ENCODE peak calls at places on chromosome 7, in five cellular contexts. O, W, V, T and F are unnamed samples.

GRCh38 chr7:121083790-121084251 is 95.3 kb downstream of the CPED1 start:
- DNase-seq in T (no peak), V (no peak), O (no peak), W (no peak), F (no peak)

GRCh38 chr7:124720195-124720594 is 45.4 kb downstream of the GPR37 start:
- DNase-seq in V (peak; percentile 40), W (no peak), O (peak; percentile 2), T (no peak), F (no peak)

GRCh38 chr7:140595468-140596147 is 45.0 kb downstream of the DENND2A start:
- DNase-seq in V (peak; percentile 16), W (no peak), O (no peak), T (no peak), F (no peak)

GRCh38 chr7:3404490-3404889 is 103.4 kb downstream of the SDK1 start:
- DNase-seq in W (no peak), T (no peak), V (no peak), O (no peak), F (no peak)

GRCh38 chr7:25297231-25297630 is 68.9 kb upstream of the NPVF start:
- DNase-seq in W (no peak), O (no peak), V (no peak), T (no peak), F (no peak)

GRCh38 chr7:158753900-158754299 is 49.3 kb upstream of the NCAPG2 start:
- DNase-seq in T (no peak), W (no peak), V (no peak), O (no peak), F (no peak)

GRCh38 chr7:11709240-11709639 is 122.8 kb downstream of the THSD7A start:
- DNase-seq in W (no peak), O (no peak), T (no peak), V (no peak), F (no peak)

GRCh38 chr7:2495402-2496309 is 19.5 kb upstream of the GRIFIN start:
- DNase-seq in O (no peak), T (no peak), V (no peak), W (no peak), F (no peak)

GRCh38 chr7:90421648-90422047 is 18.4 kb downstream of the CLDN12 start:
- DNase-seq in V (no peak), O (no peak), T (no peak), W (no peak), F (no peak)

GRCh38 chr7:155921086-155921803 is 109.0 kb upstream of the SHH start:
- DNase-seq in T (no peak), O (no peak), V (no peak), W (no peak), F (no peak)

GRCh38 chr7:1567082-1567771 is 2.6 kb downstream of the PSMG3 start:
- DNase-seq in W (peak; percentile 51), V (no peak), T (no peak), O (no peak), F (peak; percentile 66)

GRCh38 chr7:1611708-1612241 is 41.9 kb upstream of the PSMG3 start:
- DNase-seq in W (no peak), V (no peak), T (no peak), O (no peak), F (peak; percentile 36)

GRCh38 chr7:80699656-80700318 is 61.3 kb downstream of the CD36 start:
- DNase-seq in W (no peak), T (no peak), O (no peak), V (no peak), F (no peak)

GRCh38 chr7:35755711-35756110 is 45.1 kb upstream of the SEPTIN7 start:
- DNase-seq in V (no peak), T (no peak), O (no peak), W (no peak), F (no peak)

GRCh38 chr7:27600247-27600646 is 62.4 kb downstream of the HIBADH start:
- DNase-seq in W (no peak), O (no peak), V (peak; percentile 50), T (no peak), F (no peak)

GRCh38 chr7:30921951-30922401 is 10.3 kb downstream of the AQP1 start:
- DNase-seq in O (no peak), T (no peak), V (no peak), W (no peak), F (no peak)

GRCh38 chr7:37511852-37512377 is 63.3 kb upstream of the ELMO1 start:
- DNase-seq in V (no peak), O (no peak), T (no peak), W (no peak), F (no peak)

GRCh38 chr7:86908948-86909347 is 150.5 kb downstream of the ELAPOR2 start:
- DNase-seq in T (no peak), O (no peak), W (no peak), V (no peak), F (no peak)

GRCh38 chr7:99380032-99380822 is 5.7 kb downstream of the ARPC1B start:
- DNase-seq in W (peak; percentile 56), T (peak; percentile 94), V (no peak), O (no peak), F (no peak)

GRCh38 chr7:150716368-150716767 is at the start of gene GIMAP1:
- DNase-seq in V (no peak), O (no peak), W (no peak), T (no peak), F (no peak)

GRCh38 chr7:142248166-142249160 is 9.4 kb downstream of the PRSS58 start:
- DNase-seq in T (no peak), V (no peak), W (no peak), O (no peak), F (no peak)

GRCh38 chr7:27933691-27934565 is 194.0 kb downstream of the TAX1BP1 start:
- DNase-seq in O (no peak), W (no peak), V (no peak), T (no peak), F (no peak)

DNA sequence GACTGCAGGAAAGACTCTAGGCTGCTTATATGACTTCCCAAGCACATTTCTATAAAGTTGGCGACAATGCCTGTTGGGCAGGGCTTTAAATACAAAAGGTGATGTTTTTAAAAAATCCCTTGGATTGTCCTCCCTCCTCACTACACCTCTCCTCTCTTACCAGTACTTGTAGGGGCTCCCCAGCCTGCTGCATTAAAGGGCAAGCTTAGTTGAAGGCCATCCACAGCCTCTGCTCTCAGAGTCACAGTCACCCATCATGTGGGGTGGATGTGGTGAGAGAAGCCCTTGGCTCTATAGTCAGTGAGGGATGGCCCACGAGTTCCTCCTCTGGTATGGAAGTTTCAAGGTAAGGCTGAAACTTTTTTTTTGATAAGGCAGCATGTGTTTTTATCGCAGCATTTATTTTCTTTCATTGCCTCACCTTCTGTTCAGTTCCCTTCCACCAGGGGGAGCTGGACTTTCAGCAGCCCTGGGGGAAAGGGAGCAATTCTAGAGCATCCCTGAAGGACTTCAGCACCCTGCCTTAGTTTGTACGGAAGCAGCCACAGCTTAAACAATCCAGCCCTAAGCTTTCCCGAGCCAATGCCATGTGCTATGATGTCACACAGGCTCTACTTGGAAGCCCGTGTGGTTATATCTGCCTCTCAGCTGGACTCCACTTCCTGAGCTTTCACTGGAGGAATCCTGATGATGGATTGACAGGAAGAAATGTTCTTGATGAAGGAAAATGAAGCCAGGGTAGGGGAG is 131.9 kb downstream of the CALCR start:
- DNase-seq in T (no peak), O (peak; percentile 17), W (peak; percentile 69), V (peak; percentile 26), F (peak; percentile 28)
- TF ChIP-seq KDM1A in T (no peak), O (no peak), W (no peak), V (no peak), F (no peak)

DNA sequence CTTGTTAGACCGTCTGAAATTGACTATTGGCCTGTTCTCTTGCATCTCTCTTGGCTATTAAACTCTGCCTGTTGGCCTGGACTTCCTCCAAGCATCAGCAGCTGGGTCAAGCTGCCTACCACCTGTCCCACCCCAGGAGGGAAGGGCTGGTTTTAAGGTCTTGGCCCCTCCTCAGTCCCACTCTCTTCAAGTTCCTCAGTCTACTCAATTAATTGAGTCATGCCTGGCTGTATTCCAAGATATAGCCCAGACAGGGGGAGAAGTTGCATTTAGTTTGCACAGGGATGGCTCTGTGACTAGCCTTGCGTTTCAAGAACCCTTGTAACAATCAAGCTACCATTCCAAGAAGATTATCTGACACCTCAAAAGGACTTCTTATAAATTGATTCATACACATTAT is 113.8 kb upstream of the GLI3 start:
- DNase-seq in O (no peak), V (no peak), T (no peak), W (no peak), F (no peak)
- TF ChIP-seq KDM1A in O (no peak), V (no peak), T (no peak), W (no peak), F (no peak)

GRCh38 chr7:93973134-93973533 is 31.0 kb downstream of the BET1 start:
- DNase-seq in T (no peak), W (no peak), O (no peak), V (no peak), F (no peak)
- TF ChIP-seq KDM1A in T (no peak), W (no peak), O (no peak), V (no peak), F (no peak)

GRCh38 chr7:105584165-105584564 is 2.9 kb upstream of the EFCAB10 start:
- DNase-seq in O (no peak), T (no peak), V (no peak), W (no peak), F (no peak)
- TF ChIP-seq KDM1A in O (no peak), T (no peak), V (no peak), W (no peak), F (no peak)

DNA sequence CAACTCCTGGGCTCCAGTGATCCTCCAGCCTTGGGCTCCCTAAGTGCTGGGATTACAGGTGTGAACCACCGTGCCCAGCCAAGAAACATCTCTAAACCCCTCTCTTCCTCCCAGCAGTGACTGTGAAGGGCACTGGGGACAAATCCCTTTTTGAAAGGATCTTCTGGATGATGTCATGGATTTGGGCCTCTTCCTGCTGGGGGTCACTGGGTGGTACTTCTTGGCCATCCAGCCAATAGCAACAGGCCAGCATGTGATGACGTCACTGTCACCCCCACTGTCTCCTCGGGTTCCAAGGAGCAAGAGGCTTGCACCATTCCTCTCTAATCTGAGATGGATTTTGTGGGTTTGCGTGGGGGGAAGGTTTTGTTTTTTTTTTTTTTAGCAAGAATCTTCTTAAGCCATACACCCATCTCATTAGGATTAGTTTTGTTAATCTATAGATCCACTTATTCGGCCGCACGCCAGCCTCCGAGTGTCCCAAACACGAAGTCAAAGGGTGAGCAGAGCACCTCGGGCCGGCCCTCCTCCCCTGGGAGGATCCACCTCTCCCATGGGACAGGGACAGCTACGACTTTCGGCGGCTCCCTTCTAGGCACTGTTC is 29.4 kb upstream of the TNRC18 start:
- DNase-seq in V (no peak), T (no peak), O (no peak), W (peak; percentile 88), F (no peak)
- TF ChIP-seq KDM1A in V (no peak), T (no peak), O (no peak), W (peak; percentile 8), F (no peak)

DNA sequence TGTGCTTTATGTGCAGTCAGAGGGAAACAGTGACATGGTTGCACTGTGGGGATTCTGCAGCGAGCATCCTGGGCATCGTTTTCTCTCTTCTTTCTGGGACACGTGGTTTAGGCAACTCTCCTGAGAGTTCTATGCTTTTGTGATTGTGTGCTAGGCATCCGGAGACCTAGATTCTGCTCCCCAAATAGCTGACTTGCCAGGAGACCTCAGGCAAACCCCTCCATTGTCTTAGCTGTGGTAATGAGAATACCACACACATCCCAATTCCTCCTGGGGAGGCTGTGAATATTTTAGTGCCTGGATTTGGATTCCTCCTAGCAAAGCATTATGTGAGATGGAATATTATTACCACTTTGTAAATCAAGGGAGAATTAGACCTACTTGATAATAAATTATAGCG is 611.9 kb upstream of the C7orf33 start:
- DNase-seq in V (no peak), O (no peak), W (no peak), T (no peak), F (no peak)
- TF ChIP-seq KDM1A in V (no peak), O (no peak), W (no peak), T (no peak), F (no peak)